ENCODE peak calls at places on chromosomes 7 and 10, in nine cellular contexts. S is neural crest cell; F is WTC11; D is GM04504; U is CD4-positive, alpha-beta memory T cell; J is choroid plexus epithelial cell; Y is HuH-7.5; R is NCI-H524; I is fibroblast of the conjunctiva. C is an unnamed sample.
A peak's percentile ranks its signal among the peaks of the same experiment; 100 is the strongest.

GRCh38 chr10:132519382-132520146 is 18.0 kb upstream of the INPP5A start:
- DNase-seq in S (no peak), F (peak; percentile 10), D (no peak), U (no peak), J (no peak), Y (no peak), R (no peak), I (no peak), C (no peak)

GRCh38 chr10:76433161-76434005 is 1002.0 kb downstream of the LRMDA start:
- DNase-seq in S (no peak), F (no peak), D (no peak), U (no peak), J (no peak), Y (no peak), R (peak; percentile 4), I (no peak), C (no peak)

GRCh38 chr7:73526892-73527821 is 5.1 kb upstream of the BAZ1B start:
- DNase-seq in S (no peak), F (no peak), D (no peak), U (no peak), J (no peak), Y (no peak), R (no peak), I (no peak), C (no peak)

GRCh38 chr7:7765422-7765821 is 47.0 kb upstream of the RPA3 start:
- DNase-seq in S (no peak), F (no peak), D (no peak), U (no peak), J (no peak), Y (no peak), R (no peak), I (no peak), C (no peak)

GRCh38 chr7:155458317-155459132 is 596 bp downstream of the EN2 start:
- DNase-seq in S (no peak), F (no peak), D (no peak), U (no peak), J (no peak), Y (peak; percentile 32), R (no peak), I (no peak), C (no peak)

GRCh38 chr7:2096692-2097380 is 135.9 kb downstream of the MAD1L1 start:
- DNase-seq in S (no peak), F (no peak), D (no peak), U (no peak), J (no peak), Y (no peak), R (no peak), I (no peak), C (no peak)

GRCh38 chr7:110483553-110483952 is 607.4 kb upstream of the LRRN3 start:
- DNase-seq in S (no peak), F (no peak), D (no peak), U (no peak), J (no peak), Y (no peak), R (no peak), I (no peak), C (no peak)

GRCh38 chr7:52684388-52684787 is 351.0 kb upstream of the POM121L12 start:
- DNase-seq in S (no peak), F (no peak), D (no peak), U (no peak), J (no peak), Y (no peak), R (no peak), I (no peak), C (no peak)

GRCh38 chr7:36275735-36276284 is 113.9 kb upstream of the ANLN start:
- DNase-seq in S (no peak), F (no peak), D (no peak), U (no peak), J (no peak), Y (no peak), R (no peak), I (no peak), C (no peak)